ENCODE peak calls at places on chromosomes 1 and 21, in eight cellular contexts. L is stimulated activated CD4-positive, alpha-beta T cell treated with anti-CD3 and anti-CD28 coated beads, Interleukin-4, amount 100 ng/mL, for 4 hours; V is Kasumi-1; P is cardiac fibroblast; I is H4; Y is EH; W is HT-29; K is SW480. D is an unnamed sample.

GRCh38 chr1:110477041-110477440 is 26.1 kb downstream of the PROK1 start:
- DNase-seq in L (no peak), V (no peak), P (peak), I (peak), Y (peak), W (peak), K (peak), D (no peak)

GRCh38 chr1:174982971-174983689 is 16.6 kb upstream of the CACYBP start:
- DNase-seq in L (no peak), V (peak), P (peak), I (peak), Y (peak), W (peak), K (peak), D (no peak)

GRCh38 chr1:202578565-202578964 is 131.7 kb downstream of the SYT2 start:
- DNase-seq in L (no peak), V (no peak), P (no peak), I (no peak), Y (no peak), W (no peak), K (no peak), D (no peak)

GRCh38 chr1:2644591-2645101 is 11.8 kb upstream of the MMEL1 start:
- DNase-seq in L (no peak), V (no peak), P (no peak), I (no peak), Y (no peak), W (no peak), K (no peak), D (no peak)

GRCh38 chr21:38988211-38989096 is 182.7 kb downstream of the ETS2 start:
- DNase-seq in L (no peak), V (no peak), P (no peak), I (no peak), Y (no peak), W (no peak), K (no peak), D (no peak)

GRCh38 chr21:29182674-29183073 is 52.2 kb downstream of the MAP3K7CL start:
- DNase-seq in L (no peak), V (no peak), P (no peak), I (peak), Y (no peak), W (peak), K (no peak), D (no peak)

GRCh38 chr1:201721131-201722049 is 107.6 kb upstream of the IPO9 start:
- DNase-seq in L (no peak), V (no peak), P (peak), I (peak), Y (peak), W (no peak), K (no peak), D (peak)

GRCh38 chr1:116934586-116935207 is 25.0 kb downstream of the PTGFRN start:
- DNase-seq in L (no peak), V (peak), P (peak), I (no peak), Y (peak), W (peak), K (no peak), D (no peak)

GRCh38 chr1:209926045-209926444 is 12.0 kb upstream of the SYT14 start:
- DNase-seq in L (no peak), V (no peak), P (peak), I (peak), Y (peak), W (no peak), K (peak), D (peak)

GRCh38 chr1:109901508-109902145 is 9.0 kb upstream of the CSF1 start:
- DNase-seq in L (no peak), V (no peak), P (no peak), I (peak), Y (no peak), W (peak), K (peak), D (no peak)

GRCh38 chr1:172585348-172585747 is 52.4 kb downstream of the SUCO start:
- DNase-seq in L (no peak), V (no peak), P (peak), I (no peak), Y (peak), W (no peak), K (no peak), D (no peak)

GRCh38 chr1:221543529-221544120 is 198.3 kb downstream of the DUSP10 start:
- DNase-seq in L (no peak), V (peak), P (peak), I (peak), Y (peak), W (no peak), K (no peak), D (no peak)

GRCh38 chr1:111507411-111508201 is 4.2 kb upstream of the ADORA3 start:
- DNase-seq in L (peak), V (peak), P (peak), I (peak), Y (peak), W (no peak), K (peak), D (peak)

GRCh38 chr1:99177465-99177864 is 86.8 kb upstream of the PLPPR4 start:
- DNase-seq in L (no peak), V (no peak), P (peak), I (no peak), Y (no peak), W (no peak), K (no peak), D (no peak)

GRCh38 chr1:9689971-9690381 is 38.4 kb downstream of the PIK3CD start:
- DNase-seq in L (peak), V (no peak), P (no peak), I (no peak), Y (peak), W (no peak), K (no peak), D (peak)

GRCh38 chr1:19597463-19598309 is 46.4 kb upstream of the NBL1 start:
- DNase-seq in L (no peak), V (peak), P (peak), I (peak), Y (peak), W (peak), K (peak), D (no peak)

GRCh38 chr1:24020032-24020431 is 39.9 kb upstream of the SRSF10 start:
- DNase-seq in L (no peak), V (no peak), P (peak), I (no peak), Y (peak), W (no peak), K (no peak), D (peak)